ENCODE peak calls at places on chromosomes 16 and 17, in four cellular contexts. G is IMR-90, J is endothelial cell of umbilical vein, K is keratinocyte. H is an unnamed sample. For H3K9me1 and H3K4me1, the result is how much of the 10 kb centered on the place peaks cover.

GRCh38 chr16:1224558-1224957 is 510 bp downstream of the TPSG1 start:
- DNase-seq in G (no peak), K (no peak), J (no peak), H (no peak)

GRCh38 chr17:41019415-41019814 is 7.6 kb downstream of the KRTAP1-5 start:
- DNase-seq in G (no peak), K (no peak), J (no peak), H (no peak)

GRCh38 chr17:21374455-21375161 is 1.5 kb upstream of the KCNJ12 start:
- DNase-seq in G (no peak), K (no peak), J (no peak), H (no peak)

GRCh38 chr16:31016018-31016417 is 5.6 kb upstream of the STX1B start:
- DNase-seq in J (no peak), K (no peak), G (no peak), H (no peak)

GRCh38 chr17:43740541-43740940 is 18.1 kb downstream of the SOST start:
- DNase-seq in J (no peak), K (no peak), G (peak), H (no peak)

GRCh38 chr16:4381935-4382794 is 10.5 kb downstream of the VASN start:
- DNase-seq in J (no peak), G (no peak), K (no peak), H (peak)

GRCh38 chr16:48353565-48354163 is 31.5 kb downstream of the SIAH1 start:
- DNase-seq in K (peak), G (peak), J (peak), H (peak)

GRCh38 chr17:72538443-72538842 is 417.6 kb downstream of the SOX9 start:
- DNase-seq in G (no peak), J (no peak), K (no peak), H (no peak)

GRCh38 chr17:77501101-77501566 is 360.4 kb downstream of the SEC14L1 start:
- DNase-seq in K (no peak), G (no peak), J (no peak), H (peak)

GRCh38 chr17:79706931-79707382 is 23.8 kb upstream of the ENPP7 start:
- DNase-seq in J (no peak), K (no peak), G (no peak), H (no peak)

GRCh38 chr16:9256196-9256595 is 164.8 kb downstream of the HAPSTR1 start:
- DNase-seq in J (peak), G (no peak), K (no peak), H (peak)

GRCh38 chr16:31461921-31462804 is 2.9 kb downstream of the ARMC5 start:
- DNase-seq in J (no peak), G (no peak), K (no peak), H (no peak)

GRCh38 chr17:40922239-40922638 is 15.2 kb downstream of the KRT23 start:
- DNase-seq in G (peak), J (peak), K (no peak), H (no peak)

GRCh38 chr17:60439501-60439900 is 17.2 kb downstream of the CHCT1 start:
- DNase-seq in G (peak), K (no peak), J (peak), H (no peak)

GRCh38 chr17:72126575-72127486 is 6.0 kb downstream of the SOX9 start:
- DNase-seq in K (peak), G (peak), J (no peak), H (no peak)

GRCh38 chr17:3754458-3755334 is 31.0 kb downstream of the HASPIN start:
- DNase-seq in K (peak), G (no peak), J (no peak), H (peak)

GRCh38 chr17:67421869-67422273 is 44.8 kb downstream of the PITPNC1 start:
- DNase-seq in G (peak), K (peak), J (peak), H (no peak)

GRCh38 chr17:1486802-1487695 is 5.4 kb downstream of the MYO1C start:
- DNase-seq in G (no peak), J (peak), K (peak), H (peak)

GRCh38 chr16:26453215-26453614 is 613.5 kb upstream of the C16orf82 start:
- DNase-seq in G (no peak), J (no peak), K (no peak), H (no peak)

GRCh38 chr16:82949016-82949415 is 322.2 kb downstream of the CDH13 start:
- DNase-seq in J (no peak), K (no peak), G (no peak), H (no peak)

GRCh38 chr17:31434404-31435050 is 43.1 kb downstream of the RAB11FIP4 start:
- DNase-seq in G (no peak), K (no peak), J (no peak), H (no peak)

GRCh38 chr16:8708546-8708945 is 34.1 kb downstream of the ABAT start:
- DNase-seq in G (no peak), J (no peak), K (no peak), H (no peak)

GRCh38 chr17:29764748-29765147 is 142.0 kb upstream of the CORO6 start:
- DNase-seq in K (no peak), G (no peak), J (no peak), H (no peak)

GRCh38 chr16:48961546-48961945 is 320.1 kb downstream of the CBLN1 start:
- DNase-seq in J (no peak), K (peak), G (no peak), H (no peak)

GRCh38 chr16:63458842-63459241 is 1422.6 kb upstream of the CDH8 start:
- DNase-seq in G (no peak), K (no peak), J (no peak), H (no peak)

GRCh38 chr17:60079401-60079861 is 710 bp upstream of the HEATR6 start:
- DNase-seq in G (no peak), K (no peak), J (peak), H (no peak)

GRCh38 chr16:57137566-57138273 is 45.3 kb downstream of the CPNE2 start:
- DNase-seq in G (no peak), J (no peak), K (no peak), H (no peak)

GRCh38 chr17:57682667-57683066 is 62.4 kb downstream of the CCDC182 start:
- DNase-seq in K (no peak), J (no peak), G (no peak), H (no peak)

GRCh38 chr17:57687642-57688041 is 57.5 kb downstream of the CCDC182 start:
- DNase-seq in G (no peak), K (no peak), J (no peak), H (no peak)

GRCh38 chr17:57689254-57689653 is 55.8 kb downstream of the CCDC182 start:
- DNase-seq in K (no peak), J (no peak), G (no peak), H (no peak)

GRCh38 chr17:57684711-57685498 is 60.2 kb downstream of the CCDC182 start:
- DNase-seq in G (no peak), J (no peak), K (no peak), H (no peak)

DNA sequence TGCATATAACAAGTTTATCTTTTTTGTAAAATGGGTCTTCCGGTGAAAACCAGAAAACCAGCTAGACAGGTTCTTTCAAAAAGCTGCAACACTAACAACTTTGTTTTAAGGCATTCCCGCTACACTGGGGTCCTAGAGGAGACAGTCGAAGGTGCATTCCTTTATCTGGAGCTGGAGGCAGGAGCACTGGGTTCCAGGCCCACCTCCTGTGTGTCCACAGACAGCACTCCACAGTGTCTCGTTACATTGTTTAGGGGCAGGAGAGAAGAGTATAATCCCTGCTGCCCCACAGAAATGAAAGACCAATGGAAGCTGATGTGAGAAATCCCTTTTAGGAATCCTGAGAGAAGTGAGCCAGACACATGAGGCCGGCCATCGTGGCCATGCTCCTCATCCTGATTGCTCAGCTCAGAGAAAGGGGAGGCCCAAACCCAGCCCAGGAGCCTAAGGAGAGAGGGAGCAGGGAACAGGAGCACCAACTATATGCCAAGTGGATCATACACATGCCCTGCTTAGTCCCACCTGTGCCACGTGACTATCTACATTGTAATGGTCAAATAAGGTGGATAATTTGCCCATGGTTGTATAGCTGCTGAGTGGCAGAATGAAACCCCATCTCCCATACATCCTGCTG is 59.5 kb downstream of the CCDC182 start:
- DNase-seq in J (no peak), K (no peak), G (no peak), H (no peak)
- H3K9me1 ChIP-seq in J (under half), K (under half), G (under half), H (under half)

GRCh38 chr17:75838410-75838809 is 5.8 kb downstream of the UNC13D start:
- DNase-seq in K (no peak), G (no peak), J (no peak), H (no peak)
- H3K4me1 ChIP-seq in K (under half), G (under half), J (under half), H (half or more)

DNA sequence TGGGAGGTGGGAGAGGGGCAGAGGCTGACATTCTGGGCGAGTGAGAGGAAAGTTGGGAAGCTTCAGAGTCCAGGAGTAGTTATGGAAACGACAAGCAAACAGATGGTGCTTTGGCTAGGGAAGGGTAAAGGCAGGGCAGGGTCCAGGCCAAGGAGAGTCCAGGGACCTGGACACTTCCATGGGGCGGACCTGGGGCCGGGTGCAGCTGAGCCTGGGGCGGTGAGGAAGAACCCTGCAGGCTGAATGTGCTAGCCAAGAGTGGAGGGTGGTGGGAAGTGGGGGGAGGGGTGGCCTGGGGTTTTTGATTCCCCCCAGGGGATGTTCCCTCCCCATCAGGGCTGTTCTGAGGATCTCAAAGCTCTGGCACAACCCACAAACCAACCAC is 2.6 kb downstream of the PPP1R9B start:
- DNase-seq in J (no peak), K (no peak), G (no peak), H (no peak)
- H3K9me1 ChIP-seq in J (under half), K (under half), G (under half), H (under half)

GRCh38 chr16:68088130-68088972 is 3.2 kb downstream of the NFATC3 start:
- DNase-seq in J (no peak), G (no peak), K (no peak), H (peak)
- H3K4me1 ChIP-seq in J (under half), G (under half), K (half or more), H (under half)

GRCh38 chr17:7502171-7502847 is 18.1 kb downstream of the POLR2A start:
- DNase-seq in K (no peak), J (no peak), G (no peak), H (no peak)

GRCh38 chr17:7501729-7502128 is 17.6 kb downstream of the POLR2A start:
- DNase-seq in K (no peak), J (no peak), G (no peak), H (no peak)

GRCh38 chr17:7499161-7499560 is 15.0 kb downstream of the POLR2A start:
- DNase-seq in G (no peak), J (no peak), K (no peak), H (no peak)

GRCh38 chr17:7502987-7503386 is 18.8 kb downstream of the POLR2A start:
- DNase-seq in G (no peak), J (no peak), K (no peak), H (no peak)

GRCh38 chr17:7503521-7503920 is 19.4 kb downstream of the POLR2A start:
- DNase-seq in K (no peak), G (no peak), J (no peak), H (no peak)
- H3K9me1 ChIP-seq in K (under half), G (under half), J (under half), H (under half)

GRCh38 chr16:89317101-89317671 is 99.7 kb downstream of the ZNF778 start:
- DNase-seq in K (no peak), G (no peak), J (no peak), H (no peak)
- H3K4me1 ChIP-seq in K (half or more), G (half or more), J (half or more), H (half or more)

H was measured in K562.